ENCODE peak calls at places on chromosomes 5 and 9, in four cellular contexts. A is activated naive CD4-positive, alpha-beta T cell; S is body of pancreas; V is left ventricle myocardium superior. B is an unnamed sample.

GRCh38 chr5:171418982-171419662 is at the start of gene FGF18:
- DNase-seq in A (no peak), S (peak), V (peak), B (peak)

GRCh38 chr5:175809531-175810121 is 61.8 kb upstream of the CPLX2 start:
- DNase-seq in A (no peak), S (no peak), V (no peak), B (no peak)

GRCh38 chr5:137587952-137588351 is 88.8 kb upstream of the SPOCK1 start:
- DNase-seq in A (no peak), S (no peak), V (no peak), B (no peak)

GRCh38 chr5:112938286-112938685 is 16.3 kb upstream of the REEP5 start:
- DNase-seq in A (no peak), S (no peak), V (no peak), B (no peak)

GRCh38 chr5:68319316-68320093 is 103.9 kb downstream of the PIK3R1 start:
- DNase-seq in A (no peak), S (no peak), V (no peak), B (no peak)

GRCh38 chr5:59042201-59042600 is 459.3 kb downstream of the RAB3C start:
- DNase-seq in A (no peak), S (no peak), V (no peak), B (no peak)

GRCh38 chr9:111728617-111729366 is 65.9 kb downstream of the SHOC1 start:
- DNase-seq in A (no peak), S (no peak), V (no peak), B (no peak)

GRCh38 chr9:131289301-131290038 is at the start of gene PLPP7:
- DNase-seq in A (no peak), S (peak), V (peak), B (no peak)

GRCh38 chr9:113011911-113012381 is at the start of gene ZNF883:
- DNase-seq in A (peak), S (peak), V (peak), B (peak)

GRCh38 chr9:134134949-134135342 is 936 bp upstream of the WDR5 start:
- DNase-seq in A (no peak), S (no peak), V (no peak), B (no peak)

GRCh38 chr5:151347364-151347763 is at the start of gene SLC36A2:
- DNase-seq in A (no peak), S (no peak), V (peak), B (no peak)

GRCh38 chr5:8327016-8327415 is 458.1 kb downstream of the MTRR start:
- DNase-seq in A (no peak), S (no peak), V (no peak), B (no peak)

B was measured in NCI-H774.